ENCODE peak calls at places on chromosomes 13 and 19, in eight cellular contexts. B is effector CD8-positive, alpha-beta T cell; W is HFFc6; L is H54; V is fibroblast of the conjunctiva; H is SK-N-SH; Z is endothelial cell of umbilical vein; N is GM23338. T is an unnamed sample.

GRCh38 chr19:19514215-19514633 is 1.1 kb downstream of the TSSK6 start:
- DNase-seq in B (peak), L (no peak), W (no peak), N (no peak), H (no peak), V (peak), Z (peak), T (no peak)

GRCh38 chr19:1621021-1621420 is 15.8 kb upstream of the UQCR11 start:
- DNase-seq in B (no peak), H (peak), Z (no peak), W (no peak), L (no peak), N (no peak), V (no peak), T (no peak)

GRCh38 chr13:75050419-75051066 is 431.4 kb downstream of the TBC1D4 start:
- DNase-seq in B (no peak), V (peak), L (no peak), Z (no peak), N (no peak), W (peak), H (no peak), T (no peak)

GRCh38 chr13:35164324-35164932 is 222.4 kb downstream of the NBEA start:
- DNase-seq in L (no peak), Z (peak), H (peak), N (peak), B (no peak), V (no peak), W (peak), T (no peak)

GRCh38 chr19:47421844-47422395 is 2.6 kb upstream of the MEIS3 start:
- DNase-seq in H (peak), L (no peak), Z (no peak), W (no peak), V (no peak), N (peak), B (no peak), T (peak)

GRCh38 chr13:39282400-39282972 is 244.2 kb downstream of the NHLRC3 start:
- DNase-seq in V (no peak), L (no peak), B (no peak), N (no peak), W (no peak), Z (no peak), H (no peak), T (no peak)

GRCh38 chr13:53250272-53250875 is 221.8 kb downstream of the OLFM4 start:
- DNase-seq in L (peak), B (no peak), N (peak), Z (peak), H (peak), W (peak), V (peak), T (peak)

GRCh38 chr13:32391101-32391620 is 36.8 kb downstream of the N4BP2L1 start:
- DNase-seq in H (no peak), W (peak), L (no peak), V (no peak), Z (no peak), B (no peak), N (peak), T (no peak)

GRCh38 chr19:19106061-19106551 is 32.2 kb downstream of the TMEM161A start:
- DNase-seq in Z (no peak), H (no peak), L (no peak), V (no peak), W (no peak), B (no peak), N (peak), T (peak)

GRCh38 chr13:111339366-111340143 is 19.1 kb downstream of the TEX29 start:
- DNase-seq in W (no peak), Z (no peak), B (no peak), L (no peak), H (no peak), N (no peak), V (no peak), T (no peak)

GRCh38 chr13:74114641-74115040 is 19.6 kb downstream of the KLF12 start:
- DNase-seq in Z (no peak), V (no peak), L (no peak), N (no peak), H (no peak), B (no peak), W (no peak), T (no peak)

GRCh38 chr19:17779281-17779930 is 15.5 kb upstream of the B3GNT3 start:
- DNase-seq in W (no peak), V (no peak), N (peak), H (peak), B (no peak), Z (no peak), L (no peak), T (no peak)

GRCh38 chr13:25683662-25684370 is 312.0 kb downstream of the ATP8A2 start:
- DNase-seq in L (no peak), Z (no peak), V (no peak), B (no peak), H (no peak), W (no peak), N (no peak), T (no peak)

T was measured in BE2C.